ENCODE peak calls at places on chromosome 7, in six cellular contexts. Z is T-cell; M is fibroblast of pulmonary artery; P is stomach; A is WTC11; N is activated naive CD4-positive, alpha-beta T cell. T is an unnamed sample.

GRCh38 chr7:17903337-17903736 is 37.0 kb downstream of the SNX13 start:
- DNase-seq in Z (no peak), M (no peak), P (no peak), A (no peak), N (no peak), T (no peak)

GRCh38 chr7:17406756-17407155 is 108.3 kb downstream of the AHR start:
- DNase-seq in Z (no peak), M (peak; percentile 31), P (no peak), A (no peak), N (no peak), T (peak; percentile 57)

GRCh38 chr7:131404226-131404911 is 76.7 kb downstream of the MKLN1 start:
- DNase-seq in Z (no peak), M (no peak), P (no peak), A (no peak), N (no peak), T (no peak)

GRCh38 chr7:30252885-30253795 is 31.3 kb upstream of the ZNRF2 start:
- DNase-seq in Z (no peak), M (peak; percentile 40), P (peak; percentile 84), A (no peak), N (no peak), T (peak; percentile 31)

GRCh38 chr7:134669845-134670373 is 23.3 kb downstream of the BPGM start:
- DNase-seq in Z (peak; percentile 89), M (peak; percentile 92), P (peak; percentile 69), A (no peak), N (peak; percentile 37), T (peak; percentile 94)

GRCh38 chr7:140225562-140226249 is 48.9 kb upstream of the KDM7A start:
- DNase-seq in Z (no peak), M (no peak), P (no peak), A (no peak), N (no peak), T (no peak)

GRCh38 chr7:150855046-150855445 is 2.7 kb downstream of the AOC1 start:
- DNase-seq in Z (no peak), M (no peak), P (no peak), A (no peak), N (no peak), T (no peak)

GRCh38 chr7:33061282-33061928 is 1.2 kb downstream of the NT5C3A start:
- DNase-seq in Z (no peak), M (no peak), P (no peak), A (no peak), N (no peak), T (no peak)

GRCh38 chr7:27560706-27561235 is 101.9 kb downstream of the HIBADH start:
- DNase-seq in Z (no peak), M (peak; percentile 74), P (no peak), A (no peak), N (no peak), T (peak; percentile 38)

GRCh38 chr7:51589111-51589510 is 272.5 kb upstream of the COBL start:
- DNase-seq in Z (no peak), M (no peak), P (no peak), A (no peak), N (no peak), T (no peak)

GRCh38 chr7:104106106-104106505 is 101.7 kb downstream of the ORC5 start:
- DNase-seq in Z (no peak), M (peak; percentile 48), P (no peak), A (no peak), N (no peak), T (peak; percentile 18)

GRCh38 chr7:54888067-54888735 is 129.2 kb upstream of the SEC61G start:
- DNase-seq in Z (no peak), M (no peak), P (no peak), A (peak; percentile 38), N (no peak), T (no peak)

GRCh38 chr7:29588900-29589696 is 25.5 kb downstream of the PRR15 start:
- DNase-seq in Z (no peak), M (peak; percentile 60), P (peak; percentile 45), A (peak; percentile 64), N (no peak), T (peak; percentile 28)

GRCh38 chr7:89661876-89662275 is 492.4 kb upstream of the STEAP1 start:
- DNase-seq in Z (no peak), M (no peak), P (no peak), A (no peak), N (no peak), T (no peak)

GRCh38 chr7:150503581-150503980 is 11.1 kb upstream of the GIMAP7 start:
- DNase-seq in Z (no peak), M (no peak), P (no peak), A (no peak), N (no peak), T (no peak)

GRCh38 chr7:67452516-67453026 is 455.9 kb downstream of the TYW1 start:
- DNase-seq in Z (no peak), M (no peak), P (no peak), A (no peak), N (no peak), T (no peak)

GRCh38 chr7:127504715-127505114 is 80.7 kb downstream of the GCC1 start:
- DNase-seq in Z (peak; percentile 8), M (peak; percentile 30), P (no peak), A (peak; percentile 73), N (no peak), T (no peak)

GRCh38 chr7:106792233-106792926 is 72.7 kb upstream of the PIK3CG start:
- DNase-seq in Z (no peak), M (no peak), P (no peak), A (no peak), N (no peak), T (no peak)

GRCh38 chr7:98557538-98558031 is 59.5 kb upstream of the NPTX2 start:
- DNase-seq in Z (no peak), M (no peak), P (no peak), A (no peak), N (no peak), T (no peak)

GRCh38 chr7:29609162-29610030 is 45.8 kb downstream of the PRR15 start:
- DNase-seq in Z (no peak), M (peak; percentile 55), P (peak; percentile 37), A (peak; percentile 49), N (no peak), T (no peak)

GRCh38 chr7:133854739-133855138 is 272.4 kb upstream of the LRGUK start:
- DNase-seq in Z (no peak), M (peak; percentile 66), P (no peak), A (no peak), N (no peak), T (peak; percentile 48)

GRCh38 chr7:7944619-7945282 is 23.8 kb upstream of the GLCCI1 start:
- DNase-seq in Z (peak; percentile 33), M (no peak), P (peak; percentile 32), A (no peak), N (no peak), T (no peak)

GRCh38 chr7:30260246-30260768 is 24.1 kb upstream of the ZNRF2 start:
- DNase-seq in Z (no peak), M (no peak), P (no peak), A (no peak), N (no peak), T (no peak)

GRCh38 chr7:37089972-37090371 is 358.7 kb downstream of the ELMO1 start:
- DNase-seq in Z (no peak), M (no peak), P (no peak), A (no peak), N (no peak), T (no peak)

GRCh38 chr7:74587435-74588126 is 69.9 kb upstream of the GTF2I start:
- DNase-seq in Z (no peak), M (peak; percentile 94), P (peak; percentile 77), A (peak; percentile 64), N (no peak), T (peak; percentile 92)

GRCh38 chr7:106639476-106640334 is 21.3 kb downstream of the CCDC71L start:
- DNase-seq in Z (no peak), M (no peak), P (no peak), A (no peak), N (no peak), T (no peak)

GRCh38 chr7:151632750-151633515 is 113.2 kb upstream of the RHEB start:
- DNase-seq in Z (peak; percentile 41), M (peak; percentile 43), P (peak; percentile 61), A (peak; percentile 56), N (no peak), T (peak; percentile 52)

GRCh38 chr7:105691692-105692564 is 110.6 kb upstream of the EFCAB10 start:
- DNase-seq in Z (peak; percentile 64), M (peak; percentile 92), P (peak; percentile 81), A (peak; percentile 23), N (no peak), T (peak; percentile 75)

GRCh38 chr7:158549834-158550700 is 37.6 kb downstream of the PTPRN2 start:
- DNase-seq in Z (no peak), M (no peak), P (no peak), A (no peak), N (no peak), T (no peak)

GRCh38 chr7:112452102-112452888 is 2.0 kb downstream of the IFRD1 start:
- DNase-seq in Z (no peak), M (peak; percentile 81), P (peak; percentile 28), A (no peak), N (no peak), T (peak; percentile 54)

GRCh38 chr7:4249241-4249640 is 432.9 kb upstream of the FOXK1 start:
- DNase-seq in Z (no peak), M (no peak), P (no peak), A (no peak), N (no peak), T (no peak)

GRCh38 chr7:119175916-119176627 is 951.6 kb downstream of the ANKRD7 start:
- DNase-seq in Z (no peak), M (peak; percentile 67), P (peak; percentile 31), A (peak; percentile 78), N (no peak), T (peak; percentile 65)

GRCh38 chr7:102117743-102118142 is 168.9 kb upstream of the SH2B2 start:
- DNase-seq in Z (no peak), M (peak; percentile 77), P (no peak), A (no peak), N (no peak), T (peak; percentile 89)

GRCh38 chr7:131194070-131194865 is 133.4 kb upstream of the MKLN1 start:
- DNase-seq in Z (no peak), M (peak; percentile 55), P (no peak), A (no peak), N (no peak), T (no peak)

GRCh38 chr7:128210590-128211570 is 30.2 kb upstream of the LEP start:
- DNase-seq in Z (no peak), M (no peak), P (no peak), A (no peak), N (no peak), T (no peak)

GRCh38 chr7:142716596-142716995 is 32.7 kb upstream of the PRSS1 start:
- DNase-seq in Z (no peak), M (no peak), P (no peak), A (no peak), N (no peak), T (peak; percentile 7)

GRCh38 chr7:155104913-155105312 is 34.8 kb downstream of the HTR5A start:
- DNase-seq in Z (no peak), M (no peak), P (no peak), A (no peak), N (no peak), T (no peak)